ENCODE peak calls at places on chromosomes 11 and 22, in eight cellular contexts. One of them, this sample, is unnamed.

GRCh38 chr22:24474221-24474620 is 20.9 kb upstream of the UPB1 start:
- DNase-seq in IMR-90: peak
- DNase-seq in fibroblast of mammary gland: peak
- DNase-seq in left ventricle myocardium inferior: no peak
- DNase-seq in EH: peak
- DNase-seq in AML-193: no peak
- DNase-seq in NCI-H2107: no peak
- DNase-seq in stimulated activated CD4-positive, alpha-beta T cell treated with anti-CD3 and anti-CD28 coated beads, Interleukin-2, amount 100 ng/mL, for 24 hours: no peak
- DNase-seq in this sample: no peak

GRCh38 chr11:83656931-83657330 is 370.8 kb upstream of the CCDC90B start:
- DNase-seq in IMR-90: no peak
- DNase-seq in fibroblast of mammary gland: no peak
- DNase-seq in left ventricle myocardium inferior: no peak
- DNase-seq in EH: no peak
- DNase-seq in AML-193: no peak
- DNase-seq in NCI-H2107: no peak
- DNase-seq in stimulated activated CD4-positive, alpha-beta T cell treated with anti-CD3 and anti-CD28 coated beads, Interleukin-2, amount 100 ng/mL, for 24 hours: no peak
- DNase-seq in this sample: no peak

GRCh38 chr11:12769834-12770345 is 95.7 kb downstream of the TEAD1 start:
- DNase-seq in IMR-90: peak
- DNase-seq in fibroblast of mammary gland: peak
- DNase-seq in left ventricle myocardium inferior: no peak
- DNase-seq in EH: peak
- DNase-seq in AML-193: peak
- DNase-seq in NCI-H2107: no peak
- DNase-seq in stimulated activated CD4-positive, alpha-beta T cell treated with anti-CD3 and anti-CD28 coated beads, Interleukin-2, amount 100 ng/mL, for 24 hours: no peak
- DNase-seq in this sample: no peak

GRCh38 chr22:17748555-17749353 is 25.5 kb downstream of the BID start:
- DNase-seq in IMR-90: no peak
- DNase-seq in fibroblast of mammary gland: no peak
- DNase-seq in left ventricle myocardium inferior: peak
- DNase-seq in EH: no peak
- DNase-seq in AML-193: no peak
- DNase-seq in NCI-H2107: no peak
- DNase-seq in stimulated activated CD4-positive, alpha-beta T cell treated with anti-CD3 and anti-CD28 coated beads, Interleukin-2, amount 100 ng/mL, for 24 hours: no peak
- DNase-seq in this sample: no peak

GRCh38 chr22:21791635-21792625 is 56.3 kb upstream of the YPEL1 start:
- DNase-seq in IMR-90: peak
- DNase-seq in fibroblast of mammary gland: peak
- DNase-seq in left ventricle myocardium inferior: no peak
- DNase-seq in EH: no peak
- DNase-seq in AML-193: no peak
- DNase-seq in NCI-H2107: no peak
- DNase-seq in stimulated activated CD4-positive, alpha-beta T cell treated with anti-CD3 and anti-CD28 coated beads, Interleukin-2, amount 100 ng/mL, for 24 hours: peak
- DNase-seq in this sample: no peak

GRCh38 chr11:78851883-78852586 is 277.4 kb upstream of the NARS2 start:
- DNase-seq in IMR-90: no peak
- DNase-seq in fibroblast of mammary gland: no peak
- DNase-seq in left ventricle myocardium inferior: no peak
- DNase-seq in EH: no peak
- DNase-seq in AML-193: no peak
- DNase-seq in NCI-H2107: no peak
- DNase-seq in stimulated activated CD4-positive, alpha-beta T cell treated with anti-CD3 and anti-CD28 coated beads, Interleukin-2, amount 100 ng/mL, for 24 hours: no peak
- DNase-seq in this sample: no peak

GRCh38 chr11:62560566-62561103 is 13.1 kb downstream of the EEF1G start:
- DNase-seq in IMR-90: peak
- DNase-seq in fibroblast of mammary gland: peak
- DNase-seq in left ventricle myocardium inferior: peak
- DNase-seq in EH: peak
- DNase-seq in AML-193: peak
- DNase-seq in NCI-H2107: peak
- DNase-seq in stimulated activated CD4-positive, alpha-beta T cell treated with anti-CD3 and anti-CD28 coated beads, Interleukin-2, amount 100 ng/mL, for 24 hours: peak
- DNase-seq in this sample: peak

GRCh38 chr11:117449111-117449693 is 121.5 kb downstream of the CEP164 start:
- DNase-seq in IMR-90: no peak
- DNase-seq in fibroblast of mammary gland: no peak
- DNase-seq in left ventricle myocardium inferior: no peak
- DNase-seq in EH: peak
- DNase-seq in AML-193: no peak
- DNase-seq in NCI-H2107: no peak
- DNase-seq in stimulated activated CD4-positive, alpha-beta T cell treated with anti-CD3 and anti-CD28 coated beads, Interleukin-2, amount 100 ng/mL, for 24 hours: no peak
- DNase-seq in this sample: no peak

GRCh38 chr11:35204614-35205013 is 65.6 kb downstream of the CD44 start:
- DNase-seq in IMR-90: no peak
- DNase-seq in fibroblast of mammary gland: no peak
- DNase-seq in left ventricle myocardium inferior: no peak
- DNase-seq in EH: no peak
- DNase-seq in AML-193: no peak
- DNase-seq in NCI-H2107: no peak
- DNase-seq in stimulated activated CD4-positive, alpha-beta T cell treated with anti-CD3 and anti-CD28 coated beads, Interleukin-2, amount 100 ng/mL, for 24 hours: no peak
- DNase-seq in this sample: no peak

GRCh38 chr22:40055143-40055926 is 60.6 kb downstream of the FAM83F start:
- DNase-seq in IMR-90: no peak
- DNase-seq in fibroblast of mammary gland: no peak
- DNase-seq in left ventricle myocardium inferior: no peak
- DNase-seq in EH: no peak
- DNase-seq in AML-193: no peak
- DNase-seq in NCI-H2107: no peak
- DNase-seq in stimulated activated CD4-positive, alpha-beta T cell treated with anti-CD3 and anti-CD28 coated beads, Interleukin-2, amount 100 ng/mL, for 24 hours: peak
- DNase-seq in this sample: peak

GRCh38 chr11:82003671-82004148 is 730.0 kb downstream of the FAM181B start:
- DNase-seq in IMR-90: no peak
- DNase-seq in fibroblast of mammary gland: peak
- DNase-seq in left ventricle myocardium inferior: no peak
- DNase-seq in EH: no peak
- DNase-seq in AML-193: no peak
- DNase-seq in NCI-H2107: no peak
- DNase-seq in stimulated activated CD4-positive, alpha-beta T cell treated with anti-CD3 and anti-CD28 coated beads, Interleukin-2, amount 100 ng/mL, for 24 hours: peak
- DNase-seq in this sample: no peak

GRCh38 chr11:134032501-134033091 is 36.3 kb upstream of the JAM3 start:
- DNase-seq in IMR-90: no peak
- DNase-seq in fibroblast of mammary gland: no peak
- DNase-seq in left ventricle myocardium inferior: no peak
- DNase-seq in EH: peak
- DNase-seq in AML-193: no peak
- DNase-seq in NCI-H2107: no peak
- DNase-seq in stimulated activated CD4-positive, alpha-beta T cell treated with anti-CD3 and anti-CD28 coated beads, Interleukin-2, amount 100 ng/mL, for 24 hours: no peak
- DNase-seq in this sample: no peak

GRCh38 chr11:60744114-60744513 is 12.6 kb upstream of the MS4A15 start:
- DNase-seq in IMR-90: no peak
- DNase-seq in fibroblast of mammary gland: no peak
- DNase-seq in left ventricle myocardium inferior: no peak
- DNase-seq in EH: no peak
- DNase-seq in AML-193: no peak
- DNase-seq in NCI-H2107: no peak
- DNase-seq in stimulated activated CD4-positive, alpha-beta T cell treated with anti-CD3 and anti-CD28 coated beads, Interleukin-2, amount 100 ng/mL, for 24 hours: no peak
- DNase-seq in this sample: no peak

GRCh38 chr11:64459609-64460008 is 100.6 kb downstream of the RPS6KA4 start:
- DNase-seq in IMR-90: no peak
- DNase-seq in fibroblast of mammary gland: no peak
- DNase-seq in left ventricle myocardium inferior: no peak
- DNase-seq in EH: no peak
- DNase-seq in AML-193: no peak
- DNase-seq in NCI-H2107: no peak
- DNase-seq in stimulated activated CD4-positive, alpha-beta T cell treated with anti-CD3 and anti-CD28 coated beads, Interleukin-2, amount 100 ng/mL, for 24 hours: no peak
- DNase-seq in this sample: no peak

GRCh38 chr11:70174846-70175764 is 28.0 kb upstream of the FADD start:
- DNase-seq in IMR-90: no peak
- DNase-seq in fibroblast of mammary gland: no peak
- DNase-seq in left ventricle myocardium inferior: no peak
- DNase-seq in EH: no peak
- DNase-seq in AML-193: no peak
- DNase-seq in NCI-H2107: no peak
- DNase-seq in stimulated activated CD4-positive, alpha-beta T cell treated with anti-CD3 and anti-CD28 coated beads, Interleukin-2, amount 100 ng/mL, for 24 hours: no peak
- DNase-seq in this sample: no peak

GRCh38 chr22:27212617-27213177 is 555.3 kb downstream of the MIAT start:
- DNase-seq in IMR-90: peak
- DNase-seq in fibroblast of mammary gland: peak
- DNase-seq in left ventricle myocardium inferior: peak
- DNase-seq in EH: peak
- DNase-seq in AML-193: no peak
- DNase-seq in NCI-H2107: no peak
- DNase-seq in stimulated activated CD4-positive, alpha-beta T cell treated with anti-CD3 and anti-CD28 coated beads, Interleukin-2, amount 100 ng/mL, for 24 hours: no peak
- DNase-seq in this sample: no peak

GRCh38 chr22:36765943-36766450 is 9.9 kb downstream of the IFT27 start:
- DNase-seq in IMR-90: peak
- DNase-seq in fibroblast of mammary gland: peak
- DNase-seq in left ventricle myocardium inferior: no peak
- DNase-seq in EH: peak
- DNase-seq in AML-193: no peak
- DNase-seq in NCI-H2107: no peak
- DNase-seq in stimulated activated CD4-positive, alpha-beta T cell treated with anti-CD3 and anti-CD28 coated beads, Interleukin-2, amount 100 ng/mL, for 24 hours: no peak
- DNase-seq in this sample: no peak

GRCh38 chr11:11074686-11075370 is 217.0 kb upstream of the ZBED5 start:
- DNase-seq in IMR-90: no peak
- DNase-seq in fibroblast of mammary gland: no peak
- DNase-seq in left ventricle myocardium inferior: no peak
- DNase-seq in EH: no peak
- DNase-seq in AML-193: no peak
- DNase-seq in NCI-H2107: no peak
- DNase-seq in stimulated activated CD4-positive, alpha-beta T cell treated with anti-CD3 and anti-CD28 coated beads, Interleukin-2, amount 100 ng/mL, for 24 hours: no peak
- DNase-seq in this sample: no peak

GRCh38 chr11:78749243-78749730 is 174.6 kb upstream of the NARS2 start:
- DNase-seq in IMR-90: no peak
- DNase-seq in fibroblast of mammary gland: no peak
- DNase-seq in left ventricle myocardium inferior: no peak
- DNase-seq in EH: no peak
- DNase-seq in AML-193: no peak
- DNase-seq in NCI-H2107: no peak
- DNase-seq in stimulated activated CD4-positive, alpha-beta T cell treated with anti-CD3 and anti-CD28 coated beads, Interleukin-2, amount 100 ng/mL, for 24 hours: no peak
- DNase-seq in this sample: no peak

GRCh38 chr11:62125316-62125715 is 1.5 kb downstream of the INCENP start:
- DNase-seq in IMR-90: no peak
- DNase-seq in fibroblast of mammary gland: no peak
- DNase-seq in left ventricle myocardium inferior: no peak
- DNase-seq in EH: peak
- DNase-seq in AML-193: no peak
- DNase-seq in NCI-H2107: no peak
- DNase-seq in stimulated activated CD4-positive, alpha-beta T cell treated with anti-CD3 and anti-CD28 coated beads, Interleukin-2, amount 100 ng/mL, for 24 hours: no peak
- DNase-seq in this sample: no peak

GRCh38 chr11:64723907-64724862 is 1.2 kb upstream of the NRXN2 start:
- DNase-seq in IMR-90: no peak
- DNase-seq in fibroblast of mammary gland: no peak
- DNase-seq in left ventricle myocardium inferior: no peak
- DNase-seq in EH: no peak
- DNase-seq in AML-193: no peak
- DNase-seq in NCI-H2107: no peak
- DNase-seq in stimulated activated CD4-positive, alpha-beta T cell treated with anti-CD3 and anti-CD28 coated beads, Interleukin-2, amount 100 ng/mL, for 24 hours: no peak
- DNase-seq in this sample: no peak

GRCh38 chr22:31607696-31608095 is 54.3 kb downstream of the PISD start:
- DNase-seq in IMR-90: no peak
- DNase-seq in fibroblast of mammary gland: no peak
- DNase-seq in left ventricle myocardium inferior: no peak
- DNase-seq in EH: no peak
- DNase-seq in AML-193: no peak
- DNase-seq in NCI-H2107: no peak
- DNase-seq in stimulated activated CD4-positive, alpha-beta T cell treated with anti-CD3 and anti-CD28 coated beads, Interleukin-2, amount 100 ng/mL, for 24 hours: no peak
- DNase-seq in this sample: no peak

GRCh38 chr11:121464352-121464946 is 11.7 kb upstream of the SORL1-AS1 start:
- DNase-seq in IMR-90: peak
- DNase-seq in fibroblast of mammary gland: peak
- DNase-seq in left ventricle myocardium inferior: peak
- DNase-seq in EH: peak
- DNase-seq in AML-193: no peak
- DNase-seq in NCI-H2107: no peak
- DNase-seq in stimulated activated CD4-positive, alpha-beta T cell treated with anti-CD3 and anti-CD28 coated beads, Interleukin-2, amount 100 ng/mL, for 24 hours: peak
- DNase-seq in this sample: peak

GRCh38 chr11:73912045-73912444 is 35.2 kb downstream of the PAAF1 start:
- DNase-seq in IMR-90: no peak
- DNase-seq in fibroblast of mammary gland: no peak
- DNase-seq in left ventricle myocardium inferior: no peak
- DNase-seq in EH: no peak
- DNase-seq in AML-193: no peak
- DNase-seq in NCI-H2107: no peak
- DNase-seq in stimulated activated CD4-positive, alpha-beta T cell treated with anti-CD3 and anti-CD28 coated beads, Interleukin-2, amount 100 ng/mL, for 24 hours: no peak
- DNase-seq in this sample: no peak

GRCh38 chr11:68051191-68052136 is 12.6 kb downstream of the TCIRG1 start:
- DNase-seq in IMR-90: no peak
- DNase-seq in fibroblast of mammary gland: no peak
- DNase-seq in left ventricle myocardium inferior: no peak
- DNase-seq in EH: no peak
- DNase-seq in AML-193: no peak
- DNase-seq in NCI-H2107: no peak
- DNase-seq in stimulated activated CD4-positive, alpha-beta T cell treated with anti-CD3 and anti-CD28 coated beads, Interleukin-2, amount 100 ng/mL, for 24 hours: no peak
- DNase-seq in this sample: no peak

GRCh38 chr11:28346209-28346608 is 238.0 kb downstream of the METTL15 start:
- DNase-seq in IMR-90: no peak
- DNase-seq in fibroblast of mammary gland: no peak
- DNase-seq in left ventricle myocardium inferior: no peak
- DNase-seq in EH: peak
- DNase-seq in AML-193: no peak
- DNase-seq in NCI-H2107: no peak
- DNase-seq in stimulated activated CD4-positive, alpha-beta T cell treated with anti-CD3 and anti-CD28 coated beads, Interleukin-2, amount 100 ng/mL, for 24 hours: no peak
- DNase-seq in this sample: no peak

GRCh38 chr22:35189559-35189958 is 67.7 kb upstream of the HMGXB4 start:
- DNase-seq in IMR-90: no peak
- DNase-seq in fibroblast of mammary gland: no peak
- DNase-seq in left ventricle myocardium inferior: no peak
- DNase-seq in EH: no peak
- DNase-seq in AML-193: no peak
- DNase-seq in NCI-H2107: no peak
- DNase-seq in stimulated activated CD4-positive, alpha-beta T cell treated with anti-CD3 and anti-CD28 coated beads, Interleukin-2, amount 100 ng/mL, for 24 hours: no peak
- DNase-seq in this sample: no peak

GRCh38 chr11:126843096-126843495 is 157.5 kb downstream of the KIRREL3 start:
- DNase-seq in IMR-90: no peak
- DNase-seq in fibroblast of mammary gland: no peak
- DNase-seq in left ventricle myocardium inferior: no peak
- DNase-seq in EH: no peak
- DNase-seq in AML-193: no peak
- DNase-seq in NCI-H2107: no peak
- DNase-seq in stimulated activated CD4-positive, alpha-beta T cell treated with anti-CD3 and anti-CD28 coated beads, Interleukin-2, amount 100 ng/mL, for 24 hours: no peak
- DNase-seq in this sample: no peak

GRCh38 chr11:17734418-17734911 is at the start of gene KCNC1:
- DNase-seq in IMR-90: peak
- DNase-seq in fibroblast of mammary gland: peak
- DNase-seq in left ventricle myocardium inferior: no peak
- DNase-seq in EH: peak
- DNase-seq in AML-193: no peak
- DNase-seq in NCI-H2107: no peak
- DNase-seq in stimulated activated CD4-positive, alpha-beta T cell treated with anti-CD3 and anti-CD28 coated beads, Interleukin-2, amount 100 ng/mL, for 24 hours: peak
- DNase-seq in this sample: no peak

GRCh38 chr11:44463751-44464150 is 101.7 kb upstream of the CD82 start:
- DNase-seq in IMR-90: no peak
- DNase-seq in fibroblast of mammary gland: no peak
- DNase-seq in left ventricle myocardium inferior: no peak
- DNase-seq in EH: no peak
- DNase-seq in AML-193: no peak
- DNase-seq in NCI-H2107: no peak
- DNase-seq in stimulated activated CD4-positive, alpha-beta T cell treated with anti-CD3 and anti-CD28 coated beads, Interleukin-2, amount 100 ng/mL, for 24 hours: no peak
- DNase-seq in this sample: no peak

GRCh38 chr11:125350206-125351044 is 145.6 kb downstream of the FEZ1 start:
- DNase-seq in IMR-90: no peak
- DNase-seq in fibroblast of mammary gland: no peak
- DNase-seq in left ventricle myocardium inferior: no peak
- DNase-seq in EH: no peak
- DNase-seq in AML-193: no peak
- DNase-seq in NCI-H2107: no peak
- DNase-seq in stimulated activated CD4-positive, alpha-beta T cell treated with anti-CD3 and anti-CD28 coated beads, Interleukin-2, amount 100 ng/mL, for 24 hours: no peak
- DNase-seq in this sample: no peak

GRCh38 chr22:47063606-47064005 is 301.2 kb downstream of the TBC1D22A start:
- DNase-seq in IMR-90: no peak
- DNase-seq in fibroblast of mammary gland: no peak
- DNase-seq in left ventricle myocardium inferior: no peak
- DNase-seq in EH: no peak
- DNase-seq in AML-193: no peak
- DNase-seq in NCI-H2107: no peak
- DNase-seq in stimulated activated CD4-positive, alpha-beta T cell treated with anti-CD3 and anti-CD28 coated beads, Interleukin-2, amount 100 ng/mL, for 24 hours: no peak
- DNase-seq in this sample: no peak

GRCh38 chr11:33531743-33532181 is 168.9 kb downstream of the C11orf91 start:
- DNase-seq in IMR-90: peak
- DNase-seq in fibroblast of mammary gland: peak
- DNase-seq in left ventricle myocardium inferior: no peak
- DNase-seq in EH: peak
- DNase-seq in AML-193: no peak
- DNase-seq in NCI-H2107: no peak
- DNase-seq in stimulated activated CD4-positive, alpha-beta T cell treated with anti-CD3 and anti-CD28 coated beads, Interleukin-2, amount 100 ng/mL, for 24 hours: no peak
- DNase-seq in this sample: no peak

This sample was measured in central memory CD4-positive, alpha-beta T cell.